ENCODE peak calls at places on chromosomes 2 and 18, in eight cellular contexts. One of them, this sample, is unnamed. For H3K4me1 and H3K27me3, the result is how much of the 10 kb centered on the place peaks cover.

GRCh38 chr2:219079417-219079816 is 18.7 kb upstream of the IHH start:
- DNase-seq in lung: no peak
- DNase-seq in CD8-positive, alpha-beta T cell: no peak
- DNase-seq in sigmoid colon: no peak
- DNase-seq in aorta: no peak
- DNase-seq in MM.1S: no peak
- DNase-seq in osteoblast: peak
- DNase-seq in Panc1: no peak
- DNase-seq in this sample: no peak

GRCh38 chr2:173713904-173714555 is 251.1 kb downstream of the SP3 start:
- DNase-seq in lung: no peak
- DNase-seq in CD8-positive, alpha-beta T cell: no peak
- DNase-seq in sigmoid colon: no peak
- DNase-seq in aorta: no peak
- DNase-seq in MM.1S: peak
- DNase-seq in osteoblast: no peak
- DNase-seq in Panc1: no peak
- DNase-seq in this sample: no peak

GRCh38 chr2:47521666-47522285 is 118.8 kb downstream of the MSH2 start:
- DNase-seq in lung: no peak
- DNase-seq in CD8-positive, alpha-beta T cell: no peak
- DNase-seq in sigmoid colon: no peak
- DNase-seq in aorta: no peak
- DNase-seq in MM.1S: no peak
- DNase-seq in osteoblast: no peak
- DNase-seq in Panc1: no peak
- DNase-seq in this sample: no peak

GRCh38 chr2:65554765-65555561 is 122.6 kb upstream of the SPRED2 start:
- DNase-seq in lung: no peak
- DNase-seq in CD8-positive, alpha-beta T cell: no peak
- DNase-seq in sigmoid colon: no peak
- DNase-seq in aorta: no peak
- DNase-seq in MM.1S: no peak
- DNase-seq in osteoblast: peak
- DNase-seq in Panc1: no peak
- DNase-seq in this sample: no peak

GRCh38 chr2:174694196-174694878 is 69.9 kb downstream of the CHRNA1 start:
- DNase-seq in lung: no peak
- DNase-seq in CD8-positive, alpha-beta T cell: no peak
- DNase-seq in sigmoid colon: no peak
- DNase-seq in aorta: no peak
- DNase-seq in MM.1S: no peak
- DNase-seq in osteoblast: peak
- DNase-seq in Panc1: no peak
- DNase-seq in this sample: no peak

GRCh38 chr18:64019922-64020756 is 50.3 kb downstream of the SERPINB8 start:
- DNase-seq in lung: no peak
- DNase-seq in CD8-positive, alpha-beta T cell: no peak
- DNase-seq in sigmoid colon: no peak
- DNase-seq in aorta: no peak
- DNase-seq in MM.1S: no peak
- DNase-seq in osteoblast: no peak
- DNase-seq in Panc1: no peak
- DNase-seq in this sample: no peak

GRCh38 chr2:219405958-219406860 is 12.0 kb upstream of the DES start:
- DNase-seq in lung: no peak
- DNase-seq in CD8-positive, alpha-beta T cell: no peak
- DNase-seq in sigmoid colon: no peak
- DNase-seq in aorta: no peak
- DNase-seq in MM.1S: no peak
- DNase-seq in osteoblast: peak
- DNase-seq in Panc1: no peak
- DNase-seq in this sample: no peak

GRCh38 chr2:10448208-10448645 is at the start of gene ODC1:
- DNase-seq in lung: peak
- DNase-seq in CD8-positive, alpha-beta T cell: peak
- DNase-seq in sigmoid colon: peak
- DNase-seq in aorta: peak
- DNase-seq in MM.1S: peak
- DNase-seq in osteoblast: peak
- DNase-seq in Panc1: no peak
- DNase-seq in this sample: peak

GRCh38 chr2:228699400-228699799 is 517.9 kb upstream of the SPHKAP start:
- DNase-seq in lung: no peak
- DNase-seq in CD8-positive, alpha-beta T cell: no peak
- DNase-seq in sigmoid colon: no peak
- DNase-seq in aorta: no peak
- DNase-seq in MM.1S: no peak
- DNase-seq in osteoblast: no peak
- DNase-seq in Panc1: no peak
- DNase-seq in this sample: no peak

DNA sequence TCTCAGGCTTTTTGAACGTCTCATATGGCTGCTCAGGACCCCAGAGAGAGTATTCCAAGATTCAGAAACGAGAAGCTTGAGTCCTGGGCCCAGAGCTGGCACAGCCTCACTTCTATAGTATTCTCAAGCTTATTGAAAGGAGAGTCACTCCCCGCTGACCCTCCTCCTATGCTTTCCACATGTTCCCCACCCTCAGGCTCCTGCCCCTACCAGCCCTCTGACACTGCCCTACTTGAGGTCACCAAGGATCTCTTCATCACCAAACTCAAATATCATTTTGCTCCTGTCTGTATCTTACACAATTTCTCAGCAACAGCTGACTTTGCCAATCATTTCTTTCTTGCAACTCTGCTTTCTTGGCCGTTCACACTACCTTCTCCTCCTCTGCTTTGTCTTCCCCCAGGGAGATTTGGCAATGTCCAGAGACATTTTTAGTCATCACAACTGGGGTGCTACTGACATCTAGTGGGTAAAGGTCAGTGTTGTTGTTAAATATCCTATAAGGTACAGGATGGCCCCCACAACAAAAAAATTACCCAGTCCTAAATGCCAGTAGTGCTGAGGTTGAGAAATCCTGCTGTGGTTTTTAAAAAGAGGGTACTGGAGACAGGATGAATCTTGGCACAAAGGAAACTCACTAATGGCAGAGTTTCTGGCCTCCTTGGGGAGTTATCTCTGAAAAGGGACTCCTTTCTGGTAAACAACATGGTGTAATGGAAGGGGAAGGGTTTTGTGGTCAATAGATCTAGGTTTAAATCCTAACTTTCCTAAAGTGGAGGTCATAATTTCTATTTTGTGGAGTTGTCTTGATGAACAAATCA is 26.9 kb upstream of the INSIG2 start:
- DNase-seq in lung: no peak
- DNase-seq in CD8-positive, alpha-beta T cell: no peak
- DNase-seq in sigmoid colon: no peak
- DNase-seq in aorta: no peak
- DNase-seq in MM.1S: peak
- DNase-seq in osteoblast: peak
- DNase-seq in Panc1: peak
- DNase-seq in this sample: no peak
- H3K4me1 ChIP-seq in lung: under half
- H3K4me1 ChIP-seq in CD8-positive, alpha-beta T cell: under half
- H3K4me1 ChIP-seq in sigmoid colon: under half
- H3K4me1 ChIP-seq in aorta: under half
- H3K4me1 ChIP-seq in MM.1S: under half
- H3K4me1 ChIP-seq in osteoblast: under half
- H3K4me1 ChIP-seq in Panc1: under half
- H3K4me1 ChIP-seq in this sample: under half

GRCh38 chr2:58202409-58202808 is 38.7 kb downstream of the FANCL start:
- DNase-seq in lung: no peak
- DNase-seq in CD8-positive, alpha-beta T cell: no peak
- DNase-seq in sigmoid colon: no peak
- DNase-seq in aorta: no peak
- DNase-seq in MM.1S: no peak
- DNase-seq in osteoblast: no peak
- DNase-seq in Panc1: no peak
- DNase-seq in this sample: no peak

GRCh38 chr2:58203018-58203417 is 38.1 kb downstream of the FANCL start:
- DNase-seq in lung: no peak
- DNase-seq in CD8-positive, alpha-beta T cell: no peak
- DNase-seq in sigmoid colon: no peak
- DNase-seq in aorta: no peak
- DNase-seq in MM.1S: no peak
- DNase-seq in osteoblast: no peak
- DNase-seq in Panc1: no peak
- DNase-seq in this sample: no peak

GRCh38 chr2:58207189-58207588 is 33.9 kb downstream of the FANCL start:
- DNase-seq in lung: no peak
- DNase-seq in CD8-positive, alpha-beta T cell: no peak
- DNase-seq in sigmoid colon: no peak
- DNase-seq in aorta: no peak
- DNase-seq in MM.1S: no peak
- DNase-seq in osteoblast: no peak
- DNase-seq in Panc1: no peak
- DNase-seq in this sample: no peak

GRCh38 chr2:58206785-58207184 is 34.3 kb downstream of the FANCL start:
- DNase-seq in lung: no peak
- DNase-seq in CD8-positive, alpha-beta T cell: no peak
- DNase-seq in sigmoid colon: no peak
- DNase-seq in aorta: no peak
- DNase-seq in MM.1S: no peak
- DNase-seq in osteoblast: no peak
- DNase-seq in Panc1: no peak
- DNase-seq in this sample: no peak

GRCh38 chr2:58204195-58204959 is 36.7 kb downstream of the FANCL start:
- DNase-seq in lung: no peak
- DNase-seq in CD8-positive, alpha-beta T cell: no peak
- DNase-seq in sigmoid colon: no peak
- DNase-seq in aorta: no peak
- DNase-seq in MM.1S: no peak
- DNase-seq in osteoblast: no peak
- DNase-seq in Panc1: peak
- DNase-seq in this sample: no peak
- H3K27ac ChIP-seq in lung: no peak
- H3K27ac ChIP-seq in CD8-positive, alpha-beta T cell: no peak
- H3K27ac ChIP-seq in sigmoid colon: no peak
- H3K27ac ChIP-seq in aorta: no peak
- H3K27ac ChIP-seq in MM.1S: no peak
- H3K27ac ChIP-seq in osteoblast: no peak
- H3K27ac ChIP-seq in Panc1: peak
- H3K27ac ChIP-seq in this sample: no peak

DNA sequence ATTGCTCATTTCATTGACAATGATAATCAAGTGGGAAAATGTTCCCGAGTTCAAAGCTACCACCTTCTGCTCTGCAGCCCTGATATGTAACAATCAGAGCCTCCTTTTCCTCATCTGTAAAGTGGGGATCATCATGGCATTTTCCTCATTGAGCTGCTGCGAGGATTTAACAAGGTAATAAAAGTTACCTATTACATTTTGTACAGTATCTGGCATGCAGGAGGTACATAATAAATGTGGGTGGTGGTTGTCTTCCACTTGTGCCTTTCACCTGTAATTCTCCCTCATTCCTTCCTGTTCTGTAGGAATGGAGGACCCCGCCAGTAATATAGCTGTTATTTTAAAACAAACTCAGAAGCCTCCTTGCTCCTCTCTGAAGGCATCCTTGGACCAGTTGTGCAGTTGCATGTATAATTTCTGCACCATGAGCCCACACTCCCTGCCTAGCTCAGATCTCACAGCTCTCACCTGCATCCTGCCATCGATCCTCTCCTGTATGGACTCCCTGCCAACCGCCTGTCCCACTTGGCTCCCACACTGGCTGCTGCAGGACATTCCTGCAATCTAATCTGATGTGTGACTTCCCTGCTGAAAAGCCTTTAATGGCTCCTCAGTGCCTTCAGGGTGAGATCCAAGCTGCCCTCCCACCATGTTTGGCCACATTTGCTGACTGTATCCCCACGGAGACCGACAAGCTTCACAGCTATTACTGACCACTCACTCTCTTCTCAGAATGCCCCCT is 350.4 kb downstream of the EN1 start:
- DNase-seq in lung: no peak
- DNase-seq in CD8-positive, alpha-beta T cell: no peak
- DNase-seq in sigmoid colon: no peak
- DNase-seq in aorta: no peak
- DNase-seq in MM.1S: no peak
- DNase-seq in osteoblast: no peak
- DNase-seq in Panc1: no peak
- DNase-seq in this sample: no peak
- H3K27me3 ChIP-seq in lung: under half
- H3K27me3 ChIP-seq in CD8-positive, alpha-beta T cell: under half
- H3K27me3 ChIP-seq in sigmoid colon: under half
- H3K27me3 ChIP-seq in aorta: under half
- H3K27me3 ChIP-seq in MM.1S: under half
- H3K27me3 ChIP-seq in osteoblast: under half
- H3K27me3 ChIP-seq in Panc1: under half
- H3K27me3 ChIP-seq in this sample: under half

GRCh38 chr2:188327518-188328205 is 36.0 kb downstream of the GULP1 start:
- DNase-seq in lung: no peak
- DNase-seq in CD8-positive, alpha-beta T cell: no peak
- DNase-seq in sigmoid colon: no peak
- DNase-seq in aorta: no peak
- DNase-seq in MM.1S: no peak
- DNase-seq in osteoblast: no peak
- DNase-seq in Panc1: no peak
- DNase-seq in this sample: no peak
- H3K4me1 ChIP-seq in lung: under half
- H3K4me1 ChIP-seq in CD8-positive, alpha-beta T cell: under half
- H3K4me1 ChIP-seq in sigmoid colon: under half
- H3K4me1 ChIP-seq in aorta: under half
- H3K4me1 ChIP-seq in MM.1S: under half
- H3K4me1 ChIP-seq in osteoblast: under half
- H3K4me1 ChIP-seq in Panc1: under half
- H3K4me1 ChIP-seq in this sample: under half

GRCh38 chr2:135279209-135279608 is 227.1 kb downstream of the RAB3GAP1 start:
- DNase-seq in lung: no peak
- DNase-seq in CD8-positive, alpha-beta T cell: no peak
- DNase-seq in sigmoid colon: no peak
- DNase-seq in aorta: no peak
- DNase-seq in MM.1S: no peak
- DNase-seq in osteoblast: no peak
- DNase-seq in Panc1: no peak
- DNase-seq in this sample: no peak
- H3K27ac ChIP-seq in lung: no peak
- H3K27ac ChIP-seq in CD8-positive, alpha-beta T cell: no peak
- H3K27ac ChIP-seq in sigmoid colon: no peak
- H3K27ac ChIP-seq in aorta: no peak
- H3K27ac ChIP-seq in MM.1S: no peak
- H3K27ac ChIP-seq in osteoblast: no peak
- H3K27ac ChIP-seq in Panc1: no peak
- H3K27ac ChIP-seq in this sample: no peak

GRCh38 chr2:18436408-18437077 is 123.9 kb downstream of the RDH14 start:
- DNase-seq in lung: no peak
- DNase-seq in CD8-positive, alpha-beta T cell: no peak
- DNase-seq in sigmoid colon: no peak
- DNase-seq in aorta: no peak
- DNase-seq in MM.1S: no peak
- DNase-seq in osteoblast: no peak
- DNase-seq in Panc1: no peak
- DNase-seq in this sample: no peak
- H3K27me3 ChIP-seq in lung: under half
- H3K27me3 ChIP-seq in CD8-positive, alpha-beta T cell: under half
- H3K27me3 ChIP-seq in sigmoid colon: under half
- H3K27me3 ChIP-seq in aorta: under half
- H3K27me3 ChIP-seq in MM.1S: under half
- H3K27me3 ChIP-seq in osteoblast: under half
- H3K27me3 ChIP-seq in Panc1: under half
- H3K27me3 ChIP-seq in this sample: under half

GRCh38 chr2:36415623-36416022 is 60.0 kb downstream of the CRIM1 start:
- DNase-seq in lung: no peak
- DNase-seq in CD8-positive, alpha-beta T cell: no peak
- DNase-seq in sigmoid colon: no peak
- DNase-seq in aorta: no peak
- DNase-seq in MM.1S: no peak
- DNase-seq in osteoblast: no peak
- DNase-seq in Panc1: no peak
- DNase-seq in this sample: no peak
- H3K4me1 ChIP-seq in lung: under half
- H3K4me1 ChIP-seq in CD8-positive, alpha-beta T cell: under half
- H3K4me1 ChIP-seq in sigmoid colon: under half
- H3K4me1 ChIP-seq in aorta: under half
- H3K4me1 ChIP-seq in MM.1S: under half
- H3K4me1 ChIP-seq in osteoblast: half or more
- H3K4me1 ChIP-seq in Panc1: half or more
- H3K4me1 ChIP-seq in this sample: under half